ENCODE peak calls at places on chromosomes 13 and 19, in eight cellular contexts. K is psoas muscle; B is effector memory CD4-positive, alpha-beta T cell; C is left lung; N is cardiac muscle cell; W is IMR-90; Q is CD8-positive, alpha-beta memory T cell; S is CD8-positive, alpha-beta T cell. P is an unnamed sample. For H3K4me1, the result is how much of the 10 kb centered on the place peaks cover.

GRCh38 chr13:80339578-80339840 is 1.4 kb downstream of the SPRY2 start:
- DNase-seq in K (no peak), B (no peak), C (no peak), N (no peak), W (no peak), Q (no peak), S (no peak), P (no peak)

GRCh38 chr13:59103004-59103768 is 1060.5 kb downstream of the DIAPH3 start:
- DNase-seq in K (no peak), B (no peak), C (no peak), N (peak), W (peak), Q (no peak), S (no peak), P (no peak)

GRCh38 chr19:5289060-5289990 is 51.3 kb downstream of the PTPRS start:
- DNase-seq in K (no peak), B (no peak), C (no peak), N (no peak), W (no peak), Q (no peak), S (no peak), P (no peak)

GRCh38 chr19:42253245-42254082 is 1.5 kb downstream of the ERF start:
- DNase-seq in K (peak), B (peak), C (peak), N (peak), W (peak), Q (peak), S (peak), P (peak)

GRCh38 chr19:48569814-48570213 is 17.8 kb downstream of the SULT2B1 start:
- DNase-seq in K (no peak), B (no peak), C (no peak), N (peak), W (peak), Q (no peak), S (no peak), P (no peak)

GRCh38 chr19:5494780-5495179 is 39.6 kb downstream of the ZNRF4 start:
- DNase-seq in K (no peak), B (no peak), C (no peak), N (no peak), W (no peak), Q (no peak), S (no peak), P (no peak)

GRCh38 chr19:44869728-44870470 is 21.2 kb upstream of the TOMM40 start:
- DNase-seq in K (peak), B (no peak), C (no peak), N (peak), W (peak), Q (peak), S (no peak), P (no peak)

GRCh38 chr19:48913114-48913513 is 13.0 kb downstream of the NUCB1 start:
- DNase-seq in K (no peak), B (no peak), C (no peak), N (no peak), W (no peak), Q (no peak), S (no peak), P (no peak)

GRCh38 chr13:113730831-113731191 is 28.2 kb upstream of the TMEM255B start:
- DNase-seq in K (no peak), B (no peak), C (no peak), N (no peak), W (no peak), Q (no peak), S (no peak), P (peak)

GRCh38 chr13:112465251-112466131 is 89.3 kb downstream of the SPACA7 start:
- DNase-seq in K (no peak), B (no peak), C (peak), N (no peak), W (no peak), Q (no peak), S (no peak), P (peak)

GRCh38 chr13:30841161-30841560 is 64.9 kb upstream of the MEDAG start:
- DNase-seq in K (no peak), B (no peak), C (no peak), N (no peak), W (peak), Q (no peak), S (no peak), P (no peak)

GRCh38 chr19:8259142-8259921 is 48.8 kb downstream of the CD320 start:
- DNase-seq in K (no peak), B (no peak), C (peak), N (no peak), W (no peak), Q (no peak), S (no peak), P (peak)

GRCh38 chr19:20256606-20257005 is 89.6 kb downstream of the ZNF486 start:
- DNase-seq in K (no peak), B (no peak), C (no peak), N (no peak), W (no peak), Q (no peak), S (no peak), P (no peak)

GRCh38 chr13:82214341-82214740 is 1667.9 kb downstream of the SLITRK1 start:
- DNase-seq in K (no peak), B (no peak), C (no peak), N (no peak), W (no peak), Q (no peak), S (no peak), P (no peak)

GRCh38 chr13:101150998-101151397 is 265.3 kb downstream of the NALCN start:
- DNase-seq in K (no peak), B (no peak), C (no peak), N (peak), W (peak), Q (no peak), S (no peak), P (no peak)

GRCh38 chr13:113537909-113538688 is 46.5 kb upstream of the TFDP1 start:
- DNase-seq in K (no peak), B (no peak), C (no peak), N (no peak), W (no peak), Q (no peak), S (no peak), P (no peak)

GRCh38 chr13:73403362-73404150 is 344.8 kb downstream of the KLF5 start:
- DNase-seq in K (no peak), B (no peak), C (no peak), N (no peak), W (no peak), Q (no peak), S (no peak), P (no peak)

GRCh38 chr13:113622791-113623490 is 35.1 kb downstream of the ATP4B start:
- DNase-seq in K (no peak), B (no peak), C (no peak), N (no peak), W (no peak), Q (peak), S (no peak), P (peak)

GRCh38 chr19:31284621-31285020 is 64.6 kb downstream of the TSHZ3 start:
- DNase-seq in K (no peak), B (no peak), C (no peak), N (no peak), W (no peak), Q (no peak), S (no peak), P (no peak)

GRCh38 chr13:53250272-53250875 is 221.8 kb downstream of the OLFM4 start:
- DNase-seq in K (no peak), B (no peak), C (no peak), N (peak), W (peak), Q (no peak), S (no peak), P (no peak)

GRCh38 chr13:94822356-94822755 is 110.0 kb upstream of the SOX21 start:
- DNase-seq in K (no peak), B (no peak), C (no peak), N (no peak), W (no peak), Q (no peak), S (no peak), P (no peak)

GRCh38 chr13:32895296-32895695 is 120.9 kb upstream of the KL start:
- DNase-seq in K (no peak), B (no peak), C (no peak), N (no peak), W (no peak), Q (no peak), S (no peak), P (no peak)

GRCh38 chr13:112417079-112417478 is 40.9 kb downstream of the SPACA7 start:
- DNase-seq in K (no peak), B (no peak), C (no peak), N (no peak), W (no peak), Q (no peak), S (no peak), P (no peak)

GRCh38 chr13:32316030-32316344 is 679 bp downstream of the BRCA2 start:
- DNase-seq in K (no peak), B (no peak), C (no peak), N (no peak), W (no peak), Q (no peak), S (no peak), P (no peak)

GRCh38 chr19:6039541-6040225 is 61.7 kb upstream of the RANBP3 start:
- DNase-seq in K (no peak), B (no peak), C (peak), N (no peak), W (no peak), Q (no peak), S (no peak), P (peak)

GRCh38 chr13:42305503-42305902 is 33.6 kb downstream of the AKAP11 start:
- DNase-seq in K (no peak), B (no peak), C (no peak), N (no peak), W (peak), Q (no peak), S (no peak), P (no peak)

GRCh38 chr13:75181906-75182305 is 300.1 kb downstream of the TBC1D4 start:
- DNase-seq in K (no peak), B (no peak), C (no peak), N (peak), W (peak), Q (no peak), S (no peak), P (no peak)

GRCh38 chr19:44750713-44751112 is 2.2 kb downstream of the BCL3 start:
- DNase-seq in K (no peak), B (no peak), C (no peak), N (no peak), W (no peak), Q (no peak), S (no peak), P (no peak)

GRCh38 chr13:94464771-94465170 is 14.7 kb downstream of the DCT start:
- DNase-seq in K (no peak), B (no peak), C (no peak), N (no peak), W (no peak), Q (no peak), S (no peak), P (no peak)

GRCh38 chr13:89856512-89856911 is 1491.0 kb upstream of the MIR17HG start:
- DNase-seq in K (no peak), B (no peak), C (no peak), N (no peak), W (no peak), Q (no peak), S (no peak), P (no peak)

GRCh38 chr13:109256866-109257760 is 529.3 kb downstream of the IRS2 start:
- DNase-seq in K (no peak), B (no peak), C (no peak), N (peak), W (peak), Q (no peak), S (no peak), P (no peak)

GRCh38 chr19:1154731-1155351 is 19.2 kb downstream of the SBNO2 start:
- DNase-seq in K (peak), B (no peak), C (peak), N (peak), W (peak), Q (no peak), S (no peak), P (peak)
- H3K4me1 ChIP-seq in K (under half), B (under half), C (under half), N (under half), W (under half), Q (under half), S (under half), P (under half)

DNA sequence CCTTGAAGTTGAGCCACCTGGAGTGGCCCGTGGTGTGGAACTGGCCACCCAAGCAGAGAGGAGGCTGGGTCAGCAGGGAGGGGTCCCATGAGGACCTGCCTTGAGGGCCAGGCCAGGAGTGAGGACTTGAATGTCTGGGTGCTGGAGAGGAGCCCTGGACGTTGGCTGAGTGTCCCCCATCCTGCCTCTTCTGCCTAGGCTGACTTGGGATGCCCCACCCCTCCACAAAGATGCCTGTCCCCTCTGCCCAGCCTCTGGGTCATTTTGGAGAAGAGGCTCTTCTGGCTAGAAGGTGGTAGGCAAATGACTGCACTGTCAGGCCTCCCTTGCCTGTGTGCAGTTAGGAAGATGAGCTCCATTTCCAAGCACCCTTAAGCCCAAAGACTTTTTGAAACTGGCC is 1.7 kb downstream of the SSBP4 start:
- DNase-seq in K (no peak), B (no peak), C (no peak), N (no peak), W (no peak), Q (peak), S (no peak), P (peak)
- H3K4me1 ChIP-seq in K (half or more), B (half or more), C (under half), N (under half), W (under half), Q (half or more), S (half or more), P (under half)

GRCh38 chr19:32676895-32677359 is 1.3 kb downstream of the RGS9BP start:
- DNase-seq in K (peak), B (no peak), C (no peak), N (no peak), W (no peak), Q (no peak), S (no peak), P (no peak)
- H3K4me1 ChIP-seq in K (under half), B (under half), C (under half), N (under half), W (under half), Q (under half), S (under half), P (under half)

GRCh38 chr19:15252398-15253018 is 20.3 kb upstream of the EPHX3 start:
- DNase-seq in K (no peak), B (no peak), C (no peak), N (peak), W (peak), Q (no peak), S (no peak), P (peak)
- H3K4me1 ChIP-seq in K (half or more), B (under half), C (under half), N (under half), W (under half), Q (under half), S (under half), P (under half)

DNA sequence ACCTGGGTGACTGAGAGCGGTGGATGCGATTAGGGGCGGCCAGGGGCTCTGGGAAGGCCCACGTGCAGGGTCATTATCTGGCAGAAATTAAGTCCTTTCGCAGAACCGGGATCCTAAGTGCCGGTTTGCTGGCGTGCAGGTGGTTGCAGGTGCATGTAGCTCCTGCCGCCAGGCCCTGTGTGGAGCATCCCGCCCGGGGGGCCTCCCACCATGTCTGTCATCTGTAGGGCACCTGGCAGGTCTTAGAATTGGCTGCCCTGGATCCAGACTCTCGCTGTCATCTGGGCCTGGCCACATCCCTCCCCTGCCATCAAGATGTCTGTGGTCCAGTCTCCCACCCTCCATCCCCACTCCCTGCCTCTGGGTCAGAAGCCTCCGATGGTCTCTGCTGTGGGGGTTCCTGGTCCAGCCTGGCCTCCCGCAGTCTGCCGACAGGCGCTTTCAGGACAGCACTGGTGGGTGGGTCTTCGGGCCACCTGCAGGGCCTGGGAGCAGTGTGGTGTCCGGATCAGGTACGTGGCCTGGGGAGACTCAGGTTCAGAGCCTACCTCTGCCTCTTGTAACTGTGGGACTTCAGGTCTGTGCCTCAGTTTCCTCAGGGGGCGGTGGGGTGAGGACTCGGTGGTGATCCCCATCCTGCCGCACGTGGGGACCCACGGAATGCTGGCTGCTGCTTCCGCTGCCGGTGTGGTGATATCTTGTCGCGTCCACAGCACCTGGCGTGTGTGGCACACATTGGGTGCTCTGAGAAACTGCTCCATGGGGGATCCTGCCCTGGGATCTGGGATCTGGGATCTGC is 5.4 kb downstream of the GNA11 start:
- DNase-seq in K (no peak), B (no peak), C (peak), N (no peak), W (no peak), Q (no peak), S (no peak), P (no peak)
- H3K4me1 ChIP-seq in K (half or more), B (under half), C (under half), N (under half), W (under half), Q (under half), S (under half), P (under half)

GRCh38 chr19:16591803-16592556 is 19.8 kb upstream of the SLC35E1 start:
- DNase-seq in K (no peak), B (no peak), C (peak), N (no peak), W (peak), Q (no peak), S (no peak), P (no peak)

GRCh38 chr19:16595097-16595496 is 22.9 kb upstream of the SLC35E1 start:
- DNase-seq in K (no peak), B (no peak), C (peak), N (no peak), W (no peak), Q (no peak), S (no peak), P (no peak)

GRCh38 chr19:16594131-16594586 is 21.9 kb upstream of the SLC35E1 start:
- DNase-seq in K (no peak), B (peak), C (peak), N (no peak), W (no peak), Q (peak), S (peak), P (no peak)

GRCh38 chr19:16594681-16595091 is 22.5 kb upstream of the SLC35E1 start:
- DNase-seq in K (no peak), B (peak), C (no peak), N (no peak), W (no peak), Q (peak), S (peak), P (no peak)

DNA sequence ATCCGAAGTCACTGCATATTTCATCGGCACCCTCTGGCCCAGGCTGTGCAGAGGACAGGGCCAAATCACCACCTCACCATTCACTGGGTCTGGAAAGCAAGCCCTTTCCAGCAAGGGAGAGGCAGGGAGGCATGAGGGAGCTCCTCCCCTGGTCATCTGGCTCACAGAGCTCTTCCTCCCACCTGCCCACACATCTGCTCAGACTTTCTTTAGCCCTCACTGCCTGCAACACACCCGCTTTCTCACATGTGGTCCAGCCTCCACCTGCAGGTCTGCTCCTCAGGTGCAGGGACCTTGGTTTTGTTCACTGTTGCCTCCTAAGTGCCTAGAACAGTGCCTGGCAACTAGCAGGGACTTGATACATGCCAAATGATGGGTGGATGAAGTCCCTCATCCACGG is 21.0 kb upstream of the SLC35E1 start:
- DNase-seq in K (no peak), B (no peak), C (peak), N (no peak), W (no peak), Q (no peak), S (no peak), P (no peak)
- H3K4me1 ChIP-seq in K (half or more), B (under half), C (under half), N (under half), W (under half), Q (half or more), S (half or more), P (under half)

GRCh38 chr13:51826606-51827005 is 18.4 kb downstream of the TMEM272 start:
- DNase-seq in K (no peak), B (no peak), C (no peak), N (peak), W (no peak), Q (no peak), S (no peak), P (no peak)

GRCh38 chr13:51829236-51829899 is 15.6 kb downstream of the TMEM272 start:
- DNase-seq in K (no peak), B (no peak), C (no peak), N (no peak), W (no peak), Q (no peak), S (no peak), P (no peak)

GRCh38 chr13:51825681-51826254 is 19.2 kb downstream of the TMEM272 start:
- DNase-seq in K (no peak), B (no peak), C (no peak), N (no peak), W (no peak), Q (no peak), S (no peak), P (no peak)

GRCh38 chr13:51825165-51825592 is 19.8 kb downstream of the TMEM272 start:
- DNase-seq in K (no peak), B (no peak), C (no peak), N (peak), W (no peak), Q (no peak), S (no peak), P (no peak)

DNA sequence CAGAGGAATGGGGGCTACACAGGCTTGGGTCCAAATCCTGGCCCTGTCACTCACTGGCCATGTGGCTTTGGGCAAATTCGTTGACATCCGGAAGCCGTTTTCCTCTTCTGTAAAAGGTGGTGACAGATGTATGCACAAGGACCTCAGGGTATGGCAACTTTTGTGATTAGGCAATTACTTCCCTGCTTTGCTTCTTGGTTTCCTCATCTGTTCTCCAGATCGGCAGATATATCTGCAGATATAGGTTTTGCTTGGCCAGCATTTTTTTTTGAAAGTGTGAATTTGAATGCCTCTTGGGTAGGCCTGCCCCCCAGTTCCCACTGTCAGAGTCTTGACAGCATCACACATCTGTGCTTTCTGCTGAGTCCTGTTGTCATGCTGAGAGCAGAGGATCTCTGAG is 17.7 kb downstream of the TMEM272 start:
- DNase-seq in K (no peak), B (no peak), C (no peak), N (no peak), W (no peak), Q (no peak), S (no peak), P (no peak)
- H3K4me1 ChIP-seq in K (under half), B (half or more), C (under half), N (under half), W (under half), Q (half or more), S (half or more), P (under half)

GRCh38 chr13:40651866-40652587 is 14.4 kb downstream of the FOXO1 start:
- DNase-seq in K (no peak), B (no peak), C (no peak), N (no peak), W (no peak), Q (no peak), S (no peak), P (no peak)
- H3K4me1 ChIP-seq in K (half or more), B (half or more), C (under half), N (under half), W (under half), Q (half or more), S (half or more), P (under half)